ENCODE peak calls at places on chromosomes 11 and 22, in ten cellular contexts. R is NCI-H1092; D is ELR; M is AG04450; P is stimulated activated CD8-positive, alpha-beta memory T cell treated with anti-CD3 and anti-CD28 coated beads, Interleukin-12 subunit alpha, Interleukin-12 subunit beta, amount 100 ng/mL, for 1 hour; J is OCI-LY7; Q is breast epithelium; G is K562; T is AG10803; B is fibroblast of lung. N is an unnamed sample.

GRCh38 chr11:68402355-68403031 is 58.1 kb upstream of the PPP6R3 start:
- DNase-seq in P (no peak), D (peak; percentile 7), B (no peak), T (no peak), G (no peak), R (no peak), Q (no peak), J (no peak), M (no peak), N (no peak)

GRCh38 chr11:104713366-104713765 is 184.9 kb downstream of the CASP12 start:
- DNase-seq in J (no peak), D (no peak), Q (no peak), T (peak; percentile 12), M (peak; percentile 6), P (no peak), R (no peak), G (no peak), B (peak; percentile 79), N (no peak)

GRCh38 chr11:109696191-109696897 is 274.4 kb downstream of the C11orf87 start:
- DNase-seq in G (no peak), R (no peak), J (no peak), T (peak; percentile 53), P (no peak), B (peak; percentile 8), Q (no peak), D (peak; percentile 82), M (no peak), N (no peak)

GRCh38 chr11:36389006-36389405 is 92.9 kb downstream of the PRR5L start:
- DNase-seq in M (no peak), G (no peak), T (no peak), D (no peak), Q (no peak), R (no peak), B (no peak), P (no peak), J (no peak), N (no peak)

GRCh38 chr22:20919718-20920117 is 2.5 kb downstream of the CRKL start:
- DNase-seq in D (no peak), R (no peak), P (no peak), J (no peak), Q (no peak), T (peak; percentile 34), M (no peak), G (no peak), B (no peak), N (no peak)

GRCh38 chr11:2535673-2536439 is 91.0 kb downstream of the KCNQ1 start:
- DNase-seq in J (no peak), T (no peak), D (no peak), P (no peak), G (no peak), Q (no peak), M (no peak), B (no peak), R (no peak), N (no peak)

GRCh38 chr11:69718147-69718546 is 14.3 kb upstream of the FGF19 start:
- DNase-seq in J (peak; percentile 90), T (no peak), G (peak; percentile 72), M (no peak), B (peak; percentile 30), P (no peak), R (peak; percentile 65), Q (no peak), D (peak; percentile 58), N (no peak)

GRCh38 chr11:109435121-109435742 is 13.2 kb downstream of the C11orf87 start:
- DNase-seq in B (no peak), G (no peak), P (no peak), D (peak; percentile 6), R (no peak), T (peak; percentile 63), J (no peak), Q (no peak), M (no peak), N (no peak)

GRCh38 chr11:94786264-94787126 is 18.3 kb downstream of the AMOTL1 start:
- DNase-seq in M (no peak), B (peak; percentile 74), D (peak; percentile 67), T (peak; percentile 53), J (peak; percentile 20), Q (no peak), G (peak; percentile 39), R (no peak), P (no peak), N (peak; percentile 44)

GRCh38 chr11:125799808-125800207 is 11.9 kb downstream of the PATE3 start:
- DNase-seq in G (no peak), T (no peak), P (no peak), B (no peak), D (no peak), J (no peak), M (no peak), Q (no peak), R (no peak), N (no peak)

GRCh38 chr11:102783720-102784119 is 3.3 kb upstream of the MMP10 start:
- DNase-seq in B (no peak), R (no peak), Q (no peak), J (no peak), G (no peak), P (no peak), T (no peak), M (no peak), D (no peak), N (peak; percentile 20)

GRCh38 chr11:107011977-107012376 is 6.3 kb downstream of the GUCY1A2 start:
- DNase-seq in T (no peak), Q (no peak), G (no peak), J (no peak), M (no peak), P (no peak), R (no peak), D (peak; percentile 15), B (peak; percentile 54), N (no peak)

GRCh38 chr11:103800406-103801114 is 235.9 kb upstream of the DDI1 start:
- DNase-seq in J (peak; percentile 1), R (no peak), G (no peak), T (peak; percentile 22), M (no peak), B (no peak), D (no peak), Q (no peak), P (no peak), N (no peak)

GRCh38 chr22:30511109-30511508 is 5.6 kb upstream of the SEC14L4 start:
- DNase-seq in M (no peak), B (no peak), G (no peak), T (no peak), J (no peak), P (no peak), R (no peak), Q (no peak), D (no peak), N (peak; percentile 6)

GRCh38 chr22:44847380-44847779 is 95.0 kb downstream of the ARHGAP8 start:
- DNase-seq in D (no peak), P (no peak), M (no peak), T (no peak), G (no peak), Q (no peak), B (no peak), R (no peak), J (no peak), N (no peak)

GRCh38 chr22:24553597-24554315 is 1.2 kb downstream of the GUCD1 start:
- DNase-seq in P (no peak), M (no peak), T (peak; percentile 16), B (no peak), R (no peak), J (peak; percentile 29), Q (no peak), G (no peak), D (peak; percentile 33), N (no peak)

GRCh38 chr11:120178441-120179070 is 32.3 kb upstream of the OAF start:
- DNase-seq in Q (no peak), T (peak; percentile 37), B (no peak), M (no peak), G (no peak), J (no peak), D (peak; percentile 22), P (no peak), R (no peak), N (no peak)

GRCh38 chr11:66324626-66325025 is 7.8 kb upstream of the CD248 start:
- DNase-seq in D (peak; percentile 62), R (no peak), P (no peak), T (peak; percentile 75), B (peak; percentile 44), J (no peak), Q (no peak), M (no peak), G (no peak), N (no peak)

GRCh38 chr22:35971418-35972119 is 57.1 kb downstream of the RBFOX2 start:
- DNase-seq in D (peak; percentile 68), M (peak; percentile 80), J (peak; percentile 23), T (peak; percentile 98), P (no peak), R (peak; percentile 41), B (peak; percentile 82), G (no peak), Q (no peak), N (peak; percentile 39)

GRCh38 chr11:112481431-112481830 is 220.8 kb upstream of the PLET1 start:
- DNase-seq in T (no peak), G (no peak), J (no peak), R (no peak), D (no peak), M (no peak), Q (no peak), P (no peak), B (no peak), N (no peak)

GRCh38 chr11:79173615-79174014 is 267.2 kb downstream of the TENM4 start:
- DNase-seq in D (no peak), T (peak; percentile 89), B (peak; percentile 81), Q (no peak), R (no peak), J (no peak), G (no peak), M (no peak), P (no peak), N (no peak)

GRCh38 chr22:36897611-36898010 is 15.8 kb upstream of the CSF2RB start:
- DNase-seq in Q (no peak), B (no peak), P (no peak), M (no peak), T (no peak), R (no peak), J (no peak), D (no peak), G (no peak), N (no peak)

GRCh38 chr22:36824655-36825054 is 7.8 kb upstream of the PVALB start:
- DNase-seq in J (no peak), M (no peak), D (no peak), Q (no peak), B (no peak), T (no peak), G (no peak), R (no peak), P (no peak), N (no peak)

GRCh38 chr11:93143186-93143585 is 54.6 kb downstream of the SLC36A4 start:
- DNase-seq in Q (no peak), G (no peak), M (no peak), T (peak; percentile 61), B (peak; percentile 66), J (no peak), R (no peak), D (no peak), P (no peak), N (no peak)

GRCh38 chr11:2480874-2481220 is 36.0 kb downstream of the KCNQ1 start:
- DNase-seq in R (no peak), M (no peak), D (no peak), J (no peak), T (no peak), Q (no peak), G (no peak), B (no peak), P (no peak), N (no peak)

GRCh38 chr11:35126000-35126878 is 12.7 kb upstream of the CD44 start:
- DNase-seq in P (no peak), D (no peak), Q (no peak), G (no peak), B (no peak), M (no peak), J (peak; percentile 37), T (no peak), R (no peak), N (no peak)

GRCh38 chr22:22942511-22943329 is 55.1 kb downstream of the IGLL5 start:
- DNase-seq in B (peak; percentile 56), J (peak; percentile 89), T (peak; percentile 49), Q (peak; percentile 51), P (peak; percentile 72), R (peak; percentile 42), M (no peak), G (peak; percentile 100), D (peak; percentile 70), N (peak; percentile 8)

GRCh38 chr11:12749442-12749841 is 75.2 kb downstream of the TEAD1 start:
- DNase-seq in Q (no peak), R (no peak), P (no peak), G (no peak), J (no peak), B (no peak), D (no peak), T (no peak), M (no peak), N (no peak)

N was measured in NCI-H510A treated with DMSO at 0.1 percent for 48 hours.